ENCODE peak calls at places on chromosome 15, in nine cellular contexts. M is cardiac muscle cell; U is OCI-LY7; E is colonic mucosa; I is chondrocyte; K is CD8-positive, alpha-beta T cell; Q is fibroblast of mammary gland; W is HCT116; O is CD4-positive, alpha-beta T cell. H is an unnamed sample.

GRCh38 chr15:29031502-29032228 is 145.9 kb downstream of the APBA2 start:
- DNase-seq in E (no peak), U (no peak), Q (no peak), W (no peak), M (no peak), I (no peak), K (no peak), O (no peak), H (no peak)

GRCh38 chr15:75043509-75044257 is 20.3 kb downstream of the PPCDC start:
- DNase-seq in Q (peak), O (no peak), W (no peak), K (peak), E (peak), M (no peak), U (peak), I (peak), H (peak)

GRCh38 chr15:75203908-75204263 is 2.2 kb downstream of the C15orf39 start:
- DNase-seq in W (no peak), K (no peak), I (no peak), M (no peak), U (peak), E (no peak), O (no peak), Q (no peak), H (no peak)

GRCh38 chr15:78130466-78131294 is 565 bp downstream of the CIB2 start:
- DNase-seq in I (no peak), U (no peak), E (peak), W (no peak), Q (no peak), O (no peak), K (no peak), M (no peak), H (no peak)

GRCh38 chr15:80068578-80068977 is 9.1 kb downstream of the ZFAND6 start:
- DNase-seq in U (no peak), Q (peak), M (no peak), E (no peak), O (no peak), K (no peak), W (no peak), I (no peak), H (no peak)

GRCh38 chr15:100918690-100919480 is at the start of gene LRRK1:
- DNase-seq in U (peak), Q (peak), O (no peak), M (peak), E (peak), K (no peak), W (no peak), I (no peak), H (peak)

GRCh38 chr15:47407692-47408091 is 309.6 kb upstream of the SEMA6D start:
- DNase-seq in W (no peak), M (no peak), Q (no peak), K (no peak), O (no peak), I (no peak), U (no peak), E (no peak), H (no peak)

GRCh38 chr15:67931861-67932260 is 92.0 kb upstream of the RNU6-1 start:
- DNase-seq in I (no peak), E (no peak), U (no peak), W (no peak), K (no peak), O (no peak), M (no peak), Q (peak), H (no peak)

GRCh38 chr15:70358011-70358819 is 260.5 kb upstream of the TLE3 start:
- DNase-seq in K (no peak), O (no peak), E (peak), M (no peak), U (no peak), I (no peak), Q (no peak), W (no peak), H (no peak)

GRCh38 chr15:77075528-77075927 is 4.6 kb upstream of the TSPAN3 start:
- DNase-seq in W (no peak), M (no peak), U (no peak), O (no peak), K (no peak), I (no peak), Q (no peak), E (no peak), H (no peak)

GRCh38 chr15:41980654-41981323 is 8.4 kb upstream of the EHD4 start:
- DNase-seq in W (no peak), E (peak), Q (no peak), O (no peak), I (no peak), U (no peak), K (no peak), M (no peak), H (no peak)

GRCh38 chr15:77569647-77570186 is 63.0 kb downstream of the LINGO1 start:
- DNase-seq in W (no peak), M (peak), E (no peak), Q (peak), U (no peak), O (no peak), I (no peak), K (no peak), H (no peak)

GRCh38 chr15:100060276-100060926 is 281.4 kb downstream of the ADAMTS17 start:
- DNase-seq in I (no peak), W (no peak), O (no peak), E (no peak), Q (peak), U (no peak), K (no peak), M (no peak), H (peak)

GRCh38 chr15:88834211-88834812 is 31.1 kb downstream of the ACAN start:
- DNase-seq in U (peak), W (peak), Q (peak), K (peak), O (no peak), I (no peak), M (peak), E (peak), H (no peak)

GRCh38 chr15:40763801-40764765 is at the start of gene GCHFR:
- DNase-seq in E (peak), K (peak), M (peak), U (peak), W (no peak), O (peak), I (no peak), Q (peak), H (peak)

GRCh38 chr15:66287461-66288055 is 5.8 kb upstream of the DIS3L start:
- DNase-seq in W (no peak), U (peak), I (no peak), Q (peak), E (no peak), M (peak), O (no peak), K (no peak), H (peak)

GRCh38 chr15:29242466-29243242 is 27.0 kb downstream of the NSMCE3 start:
- DNase-seq in W (no peak), U (no peak), M (peak), K (no peak), I (no peak), O (no peak), Q (peak), E (no peak), H (no peak)

GRCh38 chr15:84766461-84767005 is 18.1 kb downstream of the ZNF592 start:
- DNase-seq in U (no peak), K (no peak), O (no peak), M (no peak), Q (no peak), E (no peak), W (no peak), I (no peak), H (no peak)

GRCh38 chr15:89333011-89333860 is 1.4 kb downstream of the POLG start:
- DNase-seq in Q (no peak), K (no peak), E (no peak), U (peak), I (peak), M (no peak), W (no peak), O (no peak), H (no peak)

GRCh38 chr15:99343208-99343607 is 91.9 kb downstream of the LRRC28 start:
- DNase-seq in M (no peak), U (no peak), O (no peak), I (no peak), W (no peak), K (no peak), E (no peak), Q (no peak), H (no peak)

GRCh38 chr15:67097893-67098740 is 32.7 kb downstream of the SMAD3 start:
- DNase-seq in O (peak), U (no peak), W (no peak), K (peak), E (peak), M (no peak), Q (peak), I (no peak), H (no peak)

GRCh38 chr15:85748729-85749128 is 46.0 kb downstream of the KLHL25 start:
- DNase-seq in Q (no peak), M (no peak), W (no peak), E (no peak), O (no peak), I (no peak), K (no peak), U (no peak), H (peak)

GRCh38 chr15:95825672-95826387 is 504.7 kb upstream of the NR2F2 start:
- DNase-seq in E (no peak), M (no peak), W (no peak), U (no peak), I (no peak), O (no peak), Q (no peak), K (no peak), H (no peak)

GRCh38 chr15:66846031-66846430 is 144.0 kb downstream of the SMAD6 start:
- DNase-seq in Q (no peak), U (no peak), M (no peak), O (no peak), E (no peak), W (no peak), I (no peak), K (no peak), H (no peak)

GRCh38 chr15:85453144-85453872 is 72.9 kb downstream of the AKAP13 start:
- DNase-seq in U (no peak), Q (peak), M (no peak), W (no peak), O (no peak), E (no peak), I (no peak), K (no peak), H (no peak)

GRCh38 chr15:67807836-67808235 is 17.5 kb upstream of the SKOR1 start:
- DNase-seq in M (no peak), Q (no peak), O (no peak), U (no peak), I (no peak), E (no peak), W (no peak), K (no peak), H (no peak)

GRCh38 chr15:59105839-59106238 is 893 bp downstream of the CCNB2 start:
- DNase-seq in O (no peak), K (no peak), W (no peak), M (no peak), I (no peak), E (no peak), U (peak), Q (no peak), H (peak)
- TF ChIP-seq CTCF in O (no peak), K (no peak), W (peak), M (no peak), I (peak), E (no peak), U (peak), Q (peak), H (no peak)

GRCh38 chr15:71572452-71573053 is 237.8 kb upstream of the NR2E3 start:
- DNase-seq in K (no peak), U (no peak), I (no peak), O (no peak), Q (peak), M (no peak), W (peak), E (no peak), H (no peak)
- TF ChIP-seq CTCF in K (no peak), U (no peak), I (no peak), O (no peak), Q (peak), M (peak), W (peak), E (no peak), H (no peak)

GRCh38 chr15:57481038-57481705 is 104.9 kb downstream of the CGNL1 start:
- DNase-seq in O (no peak), M (no peak), E (no peak), Q (no peak), K (no peak), U (no peak), W (no peak), I (no peak), H (no peak)

GRCh38 chr15:57479005-57479404 is 102.7 kb downstream of the CGNL1 start:
- DNase-seq in O (no peak), K (no peak), I (no peak), M (no peak), W (no peak), U (no peak), Q (no peak), E (no peak), H (no peak)

GRCh38 chr15:57472861-57473260 is 96.6 kb downstream of the CGNL1 start:
- DNase-seq in W (no peak), I (no peak), U (no peak), Q (peak), O (no peak), K (no peak), E (no peak), M (no peak), H (no peak)

GRCh38 chr15:57476533-57476975 is 100.2 kb downstream of the CGNL1 start:
- DNase-seq in W (no peak), K (no peak), O (no peak), U (no peak), E (no peak), Q (peak), I (no peak), M (no peak), H (no peak)

GRCh38 chr15:57477736-57478522 is 101.6 kb downstream of the CGNL1 start:
- DNase-seq in K (no peak), Q (no peak), E (no peak), W (no peak), M (no peak), O (no peak), U (no peak), I (no peak), H (no peak)
- TF ChIP-seq CTCF in K (no peak), Q (no peak), E (no peak), W (no peak), M (no peak), O (no peak), U (no peak), I (no peak), H (no peak)

DNA sequence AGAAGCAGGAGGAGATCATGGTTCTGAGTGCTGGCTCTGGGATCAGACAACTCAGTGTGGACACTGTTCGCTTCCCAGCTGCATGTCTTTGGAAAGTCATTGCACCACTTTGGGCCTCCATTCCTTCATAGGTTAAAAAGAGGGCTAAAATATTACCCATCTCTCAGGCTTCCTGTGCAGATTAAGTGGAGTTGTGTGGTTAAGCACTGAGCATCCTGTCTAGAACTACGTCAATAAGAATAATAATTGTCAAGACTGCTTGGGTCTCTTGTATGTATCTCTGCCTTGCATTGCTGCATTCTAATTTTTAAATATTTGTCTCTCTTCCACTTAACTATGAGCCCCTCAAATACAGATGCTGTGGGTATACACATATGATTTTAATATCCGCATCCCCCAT is 22.3 kb downstream of the CFAP161 start:
- DNase-seq in M (no peak), Q (no peak), O (no peak), I (no peak), U (no peak), E (no peak), W (no peak), K (no peak), H (no peak)
- TF ChIP-seq CTCF in M (no peak), Q (no peak), O (no peak), I (no peak), U (no peak), E (no peak), W (no peak), K (no peak), H (no peak)

DNA sequence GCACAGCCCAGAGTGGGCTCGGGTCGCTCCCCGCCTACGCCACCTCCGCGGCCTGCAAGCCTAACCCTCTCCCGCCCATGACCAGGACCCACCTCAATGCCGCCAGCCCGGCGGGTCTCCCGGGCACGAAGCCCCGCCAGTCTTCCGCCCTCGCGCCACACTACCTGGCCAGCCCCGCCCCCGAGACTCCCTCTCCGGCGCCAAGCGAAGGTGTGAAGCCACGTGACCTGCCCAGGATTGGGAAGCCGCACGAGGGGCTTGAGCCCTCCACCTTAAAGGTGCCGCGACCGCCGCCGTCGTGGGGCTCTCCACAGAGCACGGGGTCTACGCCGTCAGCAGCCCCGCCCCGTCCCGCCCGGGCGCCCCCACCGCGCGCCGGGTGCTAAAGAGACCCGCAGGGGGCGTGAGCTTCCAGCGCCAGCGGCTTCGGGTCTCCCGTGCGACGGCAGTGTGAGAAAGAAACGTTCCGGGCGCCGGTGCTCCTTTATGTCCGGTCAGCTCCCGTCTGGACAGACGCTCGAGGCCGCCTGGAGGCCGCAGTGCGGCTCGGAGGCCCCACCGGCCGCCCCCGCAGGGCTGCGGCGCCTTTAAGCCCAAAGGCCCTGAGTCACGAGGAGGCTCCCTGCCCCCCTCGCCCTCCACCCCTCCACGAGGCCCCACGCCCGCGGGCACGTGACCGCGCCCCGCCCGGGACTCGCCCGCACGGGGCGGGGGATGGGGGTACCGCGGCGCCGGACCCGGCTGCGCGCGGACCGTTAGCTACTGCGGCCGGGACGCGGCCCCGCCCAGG is at the start of gene CPEB1:
- DNase-seq in O (no peak), Q (peak), I (no peak), U (no peak), M (peak), W (no peak), K (peak), E (peak), H (peak)
- TF ChIP-seq CTCF in O (no peak), Q (no peak), I (peak), U (no peak), M (peak), W (no peak), K (peak), E (no peak), H (no peak)

GRCh38 chr15:65213241-65213640 is 2.0 kb upstream of the CILP start:
- DNase-seq in E (no peak), I (no peak), U (no peak), Q (peak), K (no peak), W (no peak), O (no peak), M (no peak), H (no peak)
- TF ChIP-seq CTCF in E (no peak), I (no peak), U (no peak), Q (no peak), K (no peak), W (no peak), O (no peak), M (no peak), H (no peak)